ENCODE peak calls at places on chromosomes 11 and 22, in four cellular contexts. H is neural progenitor cell, J is PC-3, B is fibroblast of lung. F is an unnamed sample.

GRCh38 chr11:108313444-108313843 is 90.6 kb downstream of the ATM start:
- DNase-seq in B (no peak), H (no peak), J (no peak), F (no peak)

GRCh38 chr11:44622721-44623258 is 57.3 kb downstream of the CD82 start:
- DNase-seq in H (no peak), B (no peak), J (no peak), F (no peak)

GRCh38 chr11:128956401-128957203 is 13.9 kb upstream of the TP53AIP1 start:
- DNase-seq in B (peak), H (peak), J (peak), F (peak)

GRCh38 chr22:22682807-22683667 is 38.6 kb downstream of the GGTLC2 start:
- DNase-seq in B (peak), H (no peak), J (peak), F (no peak)

GRCh38 chr22:46646531-46647211 is 26.5 kb downstream of the GRAMD4 start:
- DNase-seq in J (no peak), H (no peak), B (no peak), F (no peak)

GRCh38 chr11:122910775-122911174 is 28.2 kb downstream of the JHY start:
- DNase-seq in B (peak), H (peak), J (peak), F (no peak)

GRCh38 chr11:134047586-134047999 is 21.3 kb upstream of the JAM3 start:
- DNase-seq in J (peak), B (peak), H (no peak), F (no peak)

GRCh38 chr11:130580372-130580771 is 131.9 kb downstream of the ADAMTS15 start:
- DNase-seq in H (peak), B (peak), J (peak), F (peak)

GRCh38 chr22:38075105-38075825 is 8.7 kb downstream of the SLC16A8 start:
- DNase-seq in J (no peak), B (no peak), H (no peak), F (no peak)

GRCh38 chr11:92915551-92915950 is 53.9 kb upstream of the MTNR1B start:
- DNase-seq in J (no peak), H (no peak), B (no peak), F (no peak)

GRCh38 chr11:116415095-116415494 is 357.7 kb downstream of the BUD13 start:
- DNase-seq in H (no peak), B (peak), J (no peak), F (no peak)

GRCh38 chr11:67357831-67358555 is 4.6 kb upstream of the POLD4 start:
- DNase-seq in J (peak), B (peak), H (no peak), F (no peak)

GRCh38 chr11:3002871-3003270 is 10.7 kb upstream of the NAP1L4 start:
- DNase-seq in H (no peak), B (no peak), J (no peak), F (no peak)

GRCh38 chr22:46653596-46653995 is 33.4 kb downstream of the GRAMD4 start:
- DNase-seq in J (no peak), H (no peak), B (no peak), F (no peak)

GRCh38 chr11:45737056-45737455 is 67.9 kb upstream of the SLC35C1 start:
- DNase-seq in J (no peak), B (peak), H (no peak), F (no peak)

GRCh38 chr11:120546312-120547205 is 35.0 kb downstream of the GRIK4 start:
- DNase-seq in J (peak), B (peak), H (peak), F (no peak)

GRCh38 chr22:23938328-23939016 is 22.5 kb downstream of the GSTT2B start:
- DNase-seq in B (no peak), H (peak), J (no peak), F (no peak)

GRCh38 chr22:20853236-20853660 is 5.4 kb downstream of the PI4KA start:
- DNase-seq in H (no peak), B (no peak), J (no peak), F (no peak)

GRCh38 chr11:20010106-20010860 is 150.0 kb downstream of the DBX1 start:
- DNase-seq in B (no peak), H (no peak), J (no peak), F (no peak)

GRCh38 chr11:57379732-57380131 is 1.2 kb downstream of the PRG3 start:
- DNase-seq in J (peak), H (peak), B (peak), F (peak)

GRCh38 chr11:123378096-123378495 is 52.0 kb upstream of the GRAMD1B start:
- DNase-seq in J (peak), H (no peak), B (no peak), F (no peak)

GRCh38 chr11:67400942-67401494 is 640 bp downstream of the PPP1CA start:
- DNase-seq in B (no peak), J (no peak), H (no peak), F (no peak)

GRCh38 chr22:36966851-36967535 is 52.3 kb downstream of the TST start:
- DNase-seq in B (no peak), H (no peak), J (no peak), F (no peak)

GRCh38 chr11:123682976-123683375 is 28.6 kb upstream of the SCN3B start:
- DNase-seq in B (no peak), J (no peak), H (no peak), F (no peak)

GRCh38 chr11:102142333-102142732 is 32.1 kb downstream of the YAP1 start:
- DNase-seq in J (no peak), H (no peak), B (peak), F (no peak)

GRCh38 chr11:75197512-75198277 is 42.9 kb upstream of the TPBGL start:
- DNase-seq in B (no peak), J (no peak), H (no peak), F (no peak)

GRCh38 chr11:75198278-75198948 is 42.2 kb upstream of the TPBGL start:
- DNase-seq in H (no peak), J (no peak), B (no peak), F (no peak)

GRCh38 chr11:75194147-75194546 is 43.2 kb downstream of the SLCO2B1 start:
- DNase-seq in J (no peak), B (no peak), H (no peak), F (no peak)

GRCh38 chr11:75195164-75195962 is 44.5 kb downstream of the SLCO2B1 start:
- DNase-seq in J (no peak), H (no peak), B (peak), F (no peak)

DNA sequence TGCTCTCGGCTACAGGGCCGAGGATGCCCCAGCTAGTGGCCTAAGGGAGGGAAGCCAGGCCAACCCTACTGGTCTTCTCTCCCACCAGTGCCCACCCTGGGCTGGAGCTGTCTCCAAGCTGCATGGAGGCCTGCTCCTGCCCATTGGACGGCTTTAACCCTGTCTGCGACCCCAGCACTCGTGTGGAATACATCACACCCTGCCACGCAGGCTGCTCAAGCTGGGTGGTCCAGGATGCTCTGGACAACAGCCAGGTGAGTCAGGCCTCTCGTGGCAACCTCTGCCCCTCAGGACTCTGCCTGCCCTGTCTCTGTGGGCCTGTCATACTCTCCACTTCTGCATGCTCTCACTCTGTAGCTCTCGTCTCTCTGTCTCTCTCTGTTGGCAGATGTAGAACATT is 44.1 kb upstream of the TPBGL start:
- DNase-seq in B (no peak), J (no peak), H (no peak), F (no peak)
- H3K4me2 ChIP-seq in B (no peak), J (no peak), H (no peak), F (no peak)

GRCh38 chr11:12581923-12582322 is 92.3 kb upstream of the TEAD1 start:
- DNase-seq in H (no peak), J (peak), B (peak), F (no peak)

GRCh38 chr11:12587333-12587997 is 86.8 kb upstream of the TEAD1 start:
- DNase-seq in H (no peak), B (peak), J (peak), F (no peak)

GRCh38 chr11:12591706-12592105 is 82.5 kb upstream of the TEAD1 start:
- DNase-seq in J (no peak), B (no peak), H (no peak), F (no peak)

GRCh38 chr11:12585861-12586260 is 88.4 kb upstream of the TEAD1 start:
- DNase-seq in H (no peak), B (no peak), J (no peak), F (no peak)
- H3K4me2 ChIP-seq in H (no peak), B (no peak), J (no peak), F (no peak)

GRCh38 chr11:106379265-106379664 is 301.8 kb downstream of the AASDHPPT start:
- DNase-seq in J (no peak), B (no peak), H (no peak), F (no peak)
- H3K4me2 ChIP-seq in J (no peak), B (no peak), H (no peak), F (no peak)

DNA sequence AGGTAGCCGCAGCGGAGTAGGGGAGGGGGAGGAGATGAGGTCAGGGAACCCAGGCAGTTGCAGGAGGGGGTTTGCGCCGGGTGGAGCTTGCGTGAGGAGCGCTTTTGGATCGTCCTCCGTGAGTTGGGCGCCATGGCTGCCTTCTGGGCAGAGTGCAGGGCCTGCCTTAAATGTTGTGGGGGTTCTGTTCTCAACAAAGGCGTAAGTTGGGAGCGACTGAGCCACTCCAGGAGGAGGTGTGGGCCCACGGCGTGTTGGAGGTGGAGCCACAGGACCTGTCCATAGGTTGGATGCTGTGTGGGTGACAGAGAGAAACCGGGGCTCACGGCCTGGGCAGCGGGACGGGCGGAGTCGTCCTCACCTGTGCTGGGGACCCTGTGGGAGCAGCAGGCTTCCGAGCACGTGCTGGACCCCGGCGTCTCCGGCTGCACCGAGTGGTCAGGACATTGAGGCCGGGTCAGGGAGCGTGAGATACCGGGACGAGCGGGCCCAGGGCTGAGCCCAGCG is 1.1 kb upstream of the PGGHG start:
- DNase-seq in H (peak), B (no peak), J (no peak), F (no peak)
- H3K4me2 ChIP-seq in H (peak), B (no peak), J (peak), F (peak)

F was measured in neuronal stem cell.